ENCODE peak calls at places on chromosome 17, in four cellular contexts. C is endothelial cell; N is stimulated activated CD4-positive, alpha-beta T cell treated with anti-CD3 and anti-CD28 coated beads, Interleukin-4, amount 100 ng/mL, for 24 hours; B is AG08396. U is an unnamed sample.

GRCh38 chr17:40437095-40437732 is 6.0 kb upstream of the IGFBP4 start:
- DNase-seq in C (no peak), N (no peak), B (no peak), U (peak)

GRCh38 chr17:76072149-76072858 is at the start of gene SRP68:
- DNase-seq in C (peak), N (peak), B (peak), U (peak)

GRCh38 chr17:45353047-45353446 is 36.2 kb upstream of the MAP3K14 start:
- DNase-seq in C (no peak), N (peak), B (no peak), U (peak)

GRCh38 chr17:43576563-43577229 is 30.6 kb upstream of the ETV4 start:
- DNase-seq in C (peak), N (peak), B (peak), U (peak)

GRCh38 chr17:80755650-80756405 is 211.2 kb downstream of the RPTOR start:
- DNase-seq in C (no peak), N (no peak), B (no peak), U (no peak)

GRCh38 chr17:62140836-62141235 is 75.8 kb upstream of the MED13 start:
- DNase-seq in C (no peak), N (no peak), B (no peak), U (no peak)

GRCh38 chr17:81517339-81518112 is 4.9 kb upstream of the ACTG1 start:
- DNase-seq in C (no peak), N (no peak), B (no peak), U (peak)

GRCh38 chr17:1201132-1201702 is 21.4 kb upstream of the ABR start:
- DNase-seq in C (no peak), N (peak), B (no peak), U (peak)

GRCh38 chr17:58208344-58208743 is 10.7 kb downstream of the MKS1 start:
- DNase-seq in C (no peak), N (no peak), B (no peak), U (no peak)

GRCh38 chr17:48596735-48597491 is 3.3 kb upstream of the HOXB5 start:
- DNase-seq in C (no peak), N (no peak), B (peak), U (no peak)

GRCh38 chr17:65173284-65173793 is 36.2 kb downstream of the RGS9 start:
- DNase-seq in C (peak), N (peak), B (no peak), U (peak)

GRCh38 chr17:77636835-77637806 is 321.4 kb upstream of the TNRC6C start:
- DNase-seq in C (no peak), N (no peak), B (no peak), U (no peak)

GRCh38 chr17:17350491-17351355 is 47.5 kb downstream of the NT5M start:
- DNase-seq in C (no peak), N (no peak), B (peak), U (no peak)

GRCh38 chr17:74599531-74599939 is 7.5 kb upstream of the CD300LD start:
- DNase-seq in C (no peak), N (no peak), B (no peak), U (no peak)

GRCh38 chr17:76054112-76054476 is 18.2 kb downstream of the SRP68 start:
- DNase-seq in C (no peak), N (no peak), B (peak), U (no peak)

GRCh38 chr17:73797594-73798110 is 153.4 kb upstream of the SDK2 start:
- DNase-seq in C (no peak), N (no peak), B (no peak), U (no peak)